ENCODE peak calls at places on chromosome 17, in seven cellular contexts. A is endothelial cell, V is glutamatergic neuron, O is T-helper 1 cell, Y is lower leg skin, R is ascending aorta, S is right cardiac atrium. E is an unnamed sample.
A peak's percentile ranks its signal among the peaks of the same experiment; 100 is the strongest.

GRCh38 chr17:46190763-46191162 is 2.5 kb downstream of the KANSL1 start:
- DNase-seq in V (no peak), A (no peak), S (no peak), O (no peak), R (no peak), Y (no peak), E (no peak)

GRCh38 chr17:77491921-77492445 is 351.2 kb downstream of the SEC14L1 start:
- DNase-seq in Y (no peak), O (no peak), A (no peak), R (no peak), S (no peak), V (peak; percentile 22), E (peak; percentile 57)

GRCh38 chr17:15920758-15921239 is 24.1 kb upstream of the ADORA2B start:
- DNase-seq in V (no peak), R (no peak), Y (no peak), A (no peak), S (peak; percentile 30), O (no peak), E (no peak)

GRCh38 chr17:11334493-11334892 is 93.5 kb downstream of the SHISA6 start:
- DNase-seq in Y (no peak), S (no peak), A (no peak), R (no peak), O (no peak), V (no peak), E (no peak)

GRCh38 chr17:15782809-15783208 is 50.7 kb downstream of the TBC1D26 start:
- DNase-seq in S (peak; percentile 72), V (no peak), A (no peak), R (no peak), O (no peak), Y (peak; percentile 28), E (no peak)

GRCh38 chr17:19448341-19449268 is 37.6 kb downstream of the RNF112 start:
- DNase-seq in V (no peak), R (no peak), O (no peak), S (no peak), Y (peak; percentile 61), A (no peak), E (no peak)

GRCh38 chr17:39096435-39097158 is 54.8 kb downstream of the PLXDC1 start:
- DNase-seq in Y (no peak), S (no peak), R (no peak), V (no peak), A (no peak), O (no peak), E (no peak)

GRCh38 chr17:80649200-80649644 is 104.6 kb downstream of the RPTOR start:
- DNase-seq in S (no peak), O (no peak), R (no peak), A (no peak), Y (no peak), V (no peak), E (no peak)

GRCh38 chr17:71071837-71072236 is 902.5 kb downstream of the KCNJ2 start:
- DNase-seq in O (no peak), S (no peak), R (no peak), A (no peak), Y (no peak), V (no peak), E (no peak)

GRCh38 chr17:71085238-71086033 is 916.1 kb downstream of the KCNJ2 start:
- DNase-seq in Y (no peak), R (no peak), O (no peak), V (peak; percentile 74), S (no peak), A (peak; percentile 70), E (no peak)

GRCh38 chr17:75842963-75843576 is 1.1 kb downstream of the UNC13D start:
- DNase-seq in O (no peak), V (peak; percentile 12), R (no peak), Y (no peak), S (no peak), A (no peak), E (no peak)

GRCh38 chr17:50839591-50840310 is 4.4 kb downstream of the WFIKKN2 start:
- DNase-seq in R (no peak), V (no peak), A (no peak), Y (no peak), S (no peak), O (no peak), E (no peak)

GRCh38 chr17:33888455-33888854 is 366.6 kb upstream of the CCL2 start:
- DNase-seq in R (no peak), Y (no peak), V (no peak), O (no peak), S (no peak), A (no peak), E (no peak)

GRCh38 chr17:68381076-68381900 is 76.0 kb downstream of the WIPI1 start:
- DNase-seq in V (no peak), S (peak; percentile 40), A (no peak), Y (no peak), O (no peak), R (no peak), E (no peak)

E was measured in memory B cell.